ENCODE peak calls at places on chromosomes 2 and 18, in six cellular contexts. I is HCT116, Z is astrocyte, H is heart right ventricle, S is fibroblast of lung, T is kidney epithelial cell. C is an unnamed sample.
A peak's percentile ranks its signal among the peaks of the same experiment; 100 is the strongest.

GRCh38 chr2:68368657-68369339 is 3.7 kb downstream of the PLEK start:
- DNase-seq in S (peak; percentile 74), T (peak; percentile 92), I (no peak), Z (peak; percentile 85), H (no peak), C (peak; percentile 51)

GRCh38 chr2:55115795-55116597 is 65.7 kb upstream of the RTN4 start:
- DNase-seq in H (no peak), S (peak; percentile 82), I (peak; percentile 80), T (peak; percentile 34), Z (peak; percentile 67), C (peak; percentile 87)

GRCh38 chr2:20327370-20327769 is 23.3 kb downstream of the PUM2 start:
- DNase-seq in T (no peak), H (no peak), Z (no peak), I (no peak), S (no peak), C (no peak)

GRCh38 chr18:79586436-79587297 is 92.9 kb upstream of the CTDP1 start:
- DNase-seq in H (no peak), Z (no peak), T (no peak), S (no peak), I (no peak), C (no peak)

GRCh38 chr2:215430528-215431187 is 5.2 kb downstream of the FN1 start:
- DNase-seq in I (no peak), Z (peak; percentile 69), S (peak; percentile 82), H (no peak), T (no peak), C (peak; percentile 63)

GRCh38 chr2:96548558-96549465 is 12.3 kb downstream of the ARID5A start:
- DNase-seq in I (no peak), Z (no peak), T (no peak), S (no peak), H (no peak), C (no peak)

GRCh38 chr18:11808001-11808855 is 43.0 kb upstream of the CHMP1B start:
- DNase-seq in H (no peak), I (peak; percentile 52), Z (peak; percentile 55), S (peak; percentile 84), T (peak; percentile 34), C (peak; percentile 43)

GRCh38 chr2:54455584-54456525 is at the start of gene SPTBN1:
- DNase-seq in T (no peak), S (peak; percentile 93), H (peak; percentile 95), I (peak; percentile 61), Z (peak; percentile 87), C (peak; percentile 94)

GRCh38 chr2:215324811-215325210 is 13.0 kb downstream of the ATIC start:
- DNase-seq in Z (no peak), H (no peak), S (no peak), T (no peak), I (no peak), C (peak; percentile 39)

GRCh38 chr2:157875720-157876065 is 437 bp downstream of the ACVR1 start:
- DNase-seq in I (no peak), S (no peak), Z (no peak), H (peak; percentile 47), T (no peak), C (no peak)

GRCh38 chr2:3189076-3189591 is 188.5 kb downstream of the EIPR1 start:
- DNase-seq in T (peak; percentile 39), I (no peak), S (no peak), H (no peak), Z (no peak), C (no peak)

GRCh38 chr2:27013738-27014137 is 19.0 kb upstream of the TMEM214 start:
- DNase-seq in Z (no peak), I (no peak), T (no peak), H (no peak), S (no peak), C (no peak)

GRCh38 chr2:23209059-23209458 is 175.9 kb upstream of the KLHL29 start:
- DNase-seq in H (no peak), T (no peak), Z (no peak), I (no peak), S (no peak), C (no peak)

GRCh38 chr2:74945783-74946165 is 12.7 kb upstream of the POLE4 start:
- DNase-seq in H (no peak), Z (peak; percentile 92), T (no peak), I (no peak), S (peak; percentile 56), C (peak; percentile 51)

GRCh38 chr18:58392336-58393000 is 236.4 kb downstream of the ALPK2 start:
- DNase-seq in Z (peak; percentile 94), T (no peak), S (peak; percentile 29), I (no peak), H (no peak), C (peak; percentile 53)

GRCh38 chr2:63614448-63614968 is 25.7 kb downstream of the MDH1 start:
- DNase-seq in S (no peak), I (peak; percentile 43), Z (peak; percentile 76), T (peak; percentile 86), H (no peak), C (peak; percentile 76)

GRCh38 chr2:86786001-86786536 is 4.6 kb downstream of the CD8A start:
- DNase-seq in H (no peak), S (no peak), I (no peak), T (no peak), Z (no peak), C (no peak)

GRCh38 chr18:51193621-51194287 is 3.7 kb downstream of the MEX3C start:
- DNase-seq in T (no peak), Z (peak; percentile 42), H (no peak), S (peak; percentile 44), I (no peak), C (peak; percentile 44)

GRCh38 chr18:13374468-13375301 is 156.1 kb downstream of the LDLRAD4 start:
- DNase-seq in I (no peak), H (no peak), S (no peak), T (no peak), Z (peak; percentile 40), C (no peak)

GRCh38 chr2:237280235-237280634 is 133.7 kb downstream of the COL6A3 start:
- DNase-seq in H (no peak), S (peak; percentile 98), I (no peak), T (no peak), Z (peak; percentile 99), C (peak; percentile 93)

GRCh38 chr2:202762546-202762945 is 109.0 kb downstream of the ICA1L start:
- DNase-seq in Z (no peak), I (no peak), T (no peak), H (no peak), S (peak; percentile 22), C (peak; percentile 28)

GRCh38 chr2:14601070-14601770 is 31.3 kb upstream of the LRATD1 start:
- DNase-seq in T (no peak), H (no peak), I (no peak), S (no peak), Z (peak; percentile 11), C (no peak)

DNA sequence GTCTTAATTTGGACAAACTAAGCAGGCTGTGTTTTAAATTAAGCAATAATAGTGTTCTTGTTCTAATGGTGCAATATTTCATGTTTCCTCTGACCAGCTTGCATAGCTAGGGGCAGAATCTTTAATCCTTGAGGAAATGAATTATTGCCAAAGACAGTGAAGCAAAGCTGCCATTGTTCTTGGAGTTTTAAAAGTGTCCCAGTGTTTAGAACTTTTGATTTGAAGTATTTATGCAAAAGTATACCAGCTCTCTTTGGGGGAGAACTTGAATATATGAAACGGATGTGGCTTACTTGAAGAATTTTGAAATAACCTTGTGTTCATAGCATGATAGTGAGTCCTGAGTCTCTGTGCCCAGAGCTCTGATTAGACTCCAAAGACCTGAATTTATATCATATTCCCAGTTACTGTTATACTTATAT is 33.4 kb downstream of the ITGA6 start:
- DNase-seq in H (no peak), Z (no peak), S (peak; percentile 63), T (no peak), I (no peak), C (peak; percentile 53)
- H3K4me3 ChIP-seq in H (no peak overlapping the region), Z (no peak overlapping the region), S (no peak overlapping the region), T (no peak overlapping the region), I (no peak overlapping the region), C (no peak overlapping the region)

DNA sequence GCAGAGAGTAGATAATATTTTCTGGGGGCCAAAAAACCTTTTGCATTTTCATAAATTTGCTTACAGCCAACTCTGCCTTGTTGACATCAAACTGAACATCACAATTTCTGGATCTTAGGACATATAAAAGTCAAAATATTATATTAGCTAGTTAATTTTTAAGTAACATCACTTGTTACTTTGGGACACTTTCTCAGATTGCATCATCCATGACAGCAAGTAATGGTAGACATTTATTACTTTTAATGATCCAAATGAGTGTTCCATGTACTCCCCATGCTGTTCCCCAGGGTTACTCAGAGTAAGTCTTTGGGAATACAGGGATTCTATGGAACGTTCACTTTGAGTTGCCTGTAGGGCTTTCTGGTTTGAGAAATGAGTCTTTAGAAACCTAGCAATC is 39.1 kb upstream of the CWC22 start:
- DNase-seq in I (no peak), T (no peak), S (no peak), Z (no peak), H (no peak), C (no peak)
- TF ChIP-seq CTCF in I (no peak), T (no peak), S (no peak), Z (no peak), H (no peak), C (no peak)

DNA sequence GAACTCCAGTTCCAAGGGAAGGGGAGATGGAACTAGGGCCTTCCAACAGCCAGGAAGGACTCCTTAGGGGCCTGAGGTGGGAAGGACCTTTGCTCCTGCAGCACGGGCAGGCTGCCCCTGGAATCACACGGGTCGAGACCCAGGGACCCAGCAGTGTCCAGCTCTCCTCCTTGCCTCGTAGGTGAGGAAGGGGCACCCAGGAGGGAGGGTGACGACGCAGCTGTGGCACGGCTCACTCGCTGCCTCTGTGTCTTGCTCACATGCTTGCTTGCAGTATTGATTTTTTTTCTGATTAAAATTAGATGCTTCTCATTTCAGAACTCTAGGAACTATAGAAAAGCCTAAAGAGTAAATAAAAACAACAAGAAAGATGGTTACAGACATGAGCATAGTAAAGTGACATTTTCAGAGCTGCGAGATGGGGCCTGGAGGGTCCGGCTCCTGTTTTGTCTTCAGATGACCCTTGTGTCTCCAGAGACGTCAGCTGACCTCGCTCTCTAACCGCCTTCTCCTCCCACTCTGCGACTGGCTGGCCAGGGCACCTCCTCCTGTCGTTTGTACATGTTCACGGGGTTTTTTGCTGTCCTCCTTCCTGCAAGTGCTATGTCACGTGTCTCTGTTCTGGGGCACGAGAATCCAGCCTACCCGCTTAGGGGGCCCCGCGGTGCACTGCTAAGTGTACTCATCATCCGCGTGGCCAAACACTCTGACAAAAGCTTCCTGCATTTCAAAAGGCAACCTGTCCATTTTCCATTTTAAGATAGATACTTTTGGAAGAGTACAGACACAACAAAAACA is 65.7 kb upstream of the ZNF236 start:
- DNase-seq in H (no peak), Z (no peak), S (peak; percentile 18), T (no peak), I (no peak), C (peak; percentile 45)
- H3K4me3 ChIP-seq in H (no peak overlapping the region), Z (no peak overlapping the region), S (no peak overlapping the region), T (no peak overlapping the region), I (no peak overlapping the region), C (no peak overlapping the region)

DNA sequence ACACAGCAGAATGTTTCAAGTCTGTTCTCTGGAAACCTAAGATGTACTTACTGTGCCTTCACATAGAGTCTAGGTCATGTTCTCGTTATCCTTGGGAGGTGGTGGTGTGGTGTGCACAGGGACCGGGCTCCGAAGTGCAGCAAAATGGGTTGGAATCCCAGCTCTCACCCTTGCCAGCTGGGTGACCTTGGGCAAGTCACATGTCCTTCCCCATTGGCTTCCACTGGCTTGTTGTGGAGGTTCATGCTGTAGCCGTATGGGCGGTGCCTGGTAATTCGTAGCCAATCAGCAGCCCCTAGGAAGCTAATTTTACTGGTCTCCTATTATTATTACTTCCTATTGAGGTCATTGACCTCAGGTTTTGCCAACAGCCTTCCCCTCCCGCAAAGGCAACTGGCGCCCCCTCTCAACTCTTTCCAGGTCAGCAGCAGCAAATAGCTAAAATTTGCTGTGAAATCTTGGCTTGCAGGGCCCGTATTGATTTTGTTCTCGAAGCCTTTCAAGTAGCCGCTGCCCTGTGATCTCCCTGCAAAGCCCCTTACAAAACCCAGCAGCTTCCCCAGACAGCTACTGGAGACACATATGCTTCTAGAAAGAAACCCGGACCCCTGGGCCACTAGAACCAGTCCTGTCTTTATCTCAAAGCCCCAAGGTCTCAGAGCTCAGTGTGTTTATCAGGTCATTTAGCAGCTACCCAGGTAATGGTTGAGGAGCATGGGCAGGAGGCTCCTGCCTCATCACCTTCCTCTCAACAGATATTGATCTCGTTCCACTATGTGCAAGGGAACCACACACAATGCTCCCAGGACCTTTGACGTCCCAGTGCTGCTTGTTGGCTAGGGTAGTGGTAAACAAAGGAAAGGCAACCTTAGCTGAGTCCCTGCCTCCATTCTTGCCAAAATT is 66.5 kb upstream of the SLC1A4 start:
- DNase-seq in Z (no peak), S (no peak), T (no peak), I (no peak), H (no peak), C (no peak)
- TF ChIP-seq CTCF in Z (no peak), S (no peak), T (no peak), I (no peak), H (no peak), C (no peak)